ENCODE peak calls at places on chromosomes 3 and 15, in four cellular contexts. Z is Peyer's patch, C is heart left ventricle, I is GM13976. X is an unnamed sample.

GRCh38 chr3:31288641-31289100 is 244.1 kb upstream of the STT3B start:
- DNase-seq in Z (peak), C (peak), I (no peak), X (peak)

GRCh38 chr3:29265673-29266072 is 15.2 kb upstream of the RBMS3 start:
- DNase-seq in Z (no peak), C (no peak), I (no peak), X (no peak)

GRCh38 chr3:57706462-57706861 is 13.6 kb upstream of the DENND6A start:
- DNase-seq in Z (no peak), C (no peak), I (no peak), X (no peak)

GRCh38 chr15:60110909-60111308 is 106.8 kb downstream of the FOXB1 start:
- DNase-seq in Z (no peak), C (no peak), I (no peak), X (no peak)

GRCh38 chr15:62498711-62499110 is 333.6 kb upstream of the C2CD4B start:
- DNase-seq in Z (no peak), C (no peak), I (no peak), X (no peak)

GRCh38 chr15:38127306-38127731 is 125.3 kb upstream of the SPRED1 start:
- DNase-seq in Z (peak), C (no peak), I (no peak), X (no peak)

GRCh38 chr3:11305509-11305908 is 33.3 kb downstream of the ATG7 start:
- DNase-seq in Z (no peak), C (no peak), I (no peak), X (no peak)

GRCh38 chr3:142904639-142905441 is 16.0 kb upstream of the PCOLCE2 start:
- DNase-seq in Z (peak), C (no peak), I (peak), X (peak)

GRCh38 chr15:33149919-33150318 is 44.6 kb downstream of the FMN1 start:
- DNase-seq in Z (no peak), C (no peak), I (no peak), X (no peak)

GRCh38 chr3:106792716-106793115 is 584.5 kb upstream of the CCDC54 start:
- DNase-seq in Z (no peak), C (no peak), I (no peak), X (no peak)

GRCh38 chr3:127690823-127691452 is 18.2 kb downstream of the ABTB1 start:
- DNase-seq in Z (no peak), C (no peak), I (no peak), X (peak)
- TF ChIP-seq CTCF in Z (no peak), C (peak), I (no peak), X (no peak)

DNA sequence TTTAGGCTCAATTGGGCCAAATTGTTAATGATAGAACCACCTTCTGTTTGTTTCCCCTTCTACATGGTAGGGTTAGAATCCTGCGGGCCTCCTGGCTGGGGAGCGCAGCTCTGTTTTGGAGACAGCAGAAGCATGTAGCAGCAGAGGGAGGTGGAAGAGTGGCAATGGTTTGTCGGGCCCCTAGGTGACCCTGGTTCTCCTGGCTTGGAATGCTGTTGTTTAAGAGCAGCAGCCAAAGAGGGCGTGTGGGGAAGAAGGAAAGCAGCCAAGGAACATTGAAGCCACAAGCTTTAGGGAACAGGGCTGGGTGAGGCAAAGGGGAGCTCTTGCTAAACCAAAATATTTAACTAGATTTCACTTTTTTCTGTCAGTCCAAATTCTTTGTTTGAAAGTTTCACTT is 213.7 kb upstream of the NR2E3 start:
- DNase-seq in Z (no peak), C (peak), I (no peak), X (no peak)
- TF ChIP-seq CTCF in Z (no peak), C (no peak), I (no peak), X (no peak)

GRCh38 chr3:104604326-104605010 is 762.2 kb upstream of the ALCAM start:
- DNase-seq in Z (no peak), C (no peak), I (no peak), X (no peak)
- TF ChIP-seq CTCF in Z (no peak), C (no peak), I (no peak), X (no peak)

DNA sequence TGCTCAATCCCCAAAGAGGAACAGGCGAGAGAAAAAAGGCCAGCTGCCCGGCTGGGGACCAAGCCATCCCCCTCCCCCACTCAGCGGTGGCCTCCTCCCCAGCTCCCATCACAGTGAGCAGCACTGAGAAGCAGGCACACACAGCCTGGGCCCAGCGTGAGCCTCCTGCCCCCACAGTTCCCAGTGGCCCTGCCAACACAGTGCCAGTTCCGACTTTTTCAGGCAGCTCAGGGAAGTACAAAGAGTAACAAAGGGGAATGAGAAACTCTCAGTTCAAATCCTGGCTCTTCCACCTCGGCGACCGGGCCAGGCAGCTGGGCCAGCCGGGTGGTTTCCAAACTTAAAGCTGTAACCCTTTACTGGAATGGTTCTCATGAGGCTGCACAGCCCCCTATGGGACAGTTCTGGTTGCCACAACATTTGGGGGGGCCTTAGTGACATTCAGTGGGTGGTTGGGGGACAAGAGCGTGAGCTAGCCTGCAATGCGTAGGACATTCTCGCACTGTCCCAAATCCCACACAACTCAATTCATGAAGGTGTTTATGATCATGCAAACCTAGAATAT is 18.4 kb downstream of the TNK2 start:
- DNase-seq in Z (no peak), C (no peak), I (no peak), X (no peak)
- TF ChIP-seq CTCF in Z (no peak), C (no peak), I (no peak), X (no peak)

DNA sequence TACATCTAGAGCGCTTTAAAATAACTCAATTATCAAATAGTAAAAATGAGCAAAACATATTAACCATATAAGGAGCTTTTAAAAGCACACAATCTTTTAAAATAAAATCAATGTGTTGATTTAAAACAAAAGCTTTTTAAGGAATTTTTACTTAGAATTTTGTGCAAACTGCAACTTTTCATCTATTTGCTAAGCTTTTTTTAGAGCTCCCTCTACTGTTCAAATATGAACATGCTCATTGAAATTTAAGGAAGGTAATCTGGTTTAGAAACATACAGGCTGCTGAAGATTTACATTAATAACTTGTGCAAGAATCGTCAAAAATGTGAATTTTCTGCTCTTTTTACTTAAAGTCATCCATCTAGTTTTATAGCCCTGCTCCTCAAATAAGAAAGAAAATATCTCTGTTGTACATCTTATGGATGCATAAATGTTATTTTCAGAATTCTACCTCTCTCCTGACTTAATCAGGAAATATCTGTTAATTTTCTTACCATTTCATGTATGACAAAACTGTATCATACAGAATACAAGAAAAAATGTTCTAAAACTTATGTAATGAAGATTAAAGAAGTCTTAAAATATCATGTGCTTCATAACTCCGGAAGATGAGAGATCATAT is 469.4 kb upstream of the ROBO2 start:
- DNase-seq in Z (no peak), C (no peak), I (peak), X (no peak)
- TF ChIP-seq CTCF in Z (no peak), C (peak), I (peak), X (peak)

GRCh38 chr3:114454592-114455251 is 160.9 kb downstream of the TIGIT start:
- DNase-seq in Z (no peak), C (peak), I (no peak), X (peak)
- TF ChIP-seq CTCF in Z (peak), C (no peak), I (no peak), X (no peak)

DNA sequence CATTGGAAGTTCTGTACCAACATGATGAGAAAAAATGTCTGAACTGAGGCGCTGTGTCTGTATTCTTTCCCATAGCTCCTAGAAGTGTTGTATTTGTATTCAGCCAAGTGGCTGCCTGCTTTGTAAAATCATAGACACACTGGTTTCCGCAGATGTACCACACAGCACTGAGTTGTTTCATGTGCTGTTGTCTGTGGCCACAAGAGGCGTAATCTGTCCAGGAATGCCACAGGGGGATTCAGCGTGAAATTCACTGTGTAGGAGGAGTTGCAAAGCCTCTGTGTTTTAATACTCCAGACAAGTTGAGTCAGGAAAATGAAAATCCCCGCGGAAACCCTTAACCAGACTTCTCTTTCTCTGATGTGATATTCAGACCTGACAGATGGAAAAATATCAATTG is 462.2 kb downstream of the NSUN3 start:
- DNase-seq in Z (no peak), C (peak), I (no peak), X (no peak)
- TF ChIP-seq CTCF in Z (no peak), C (peak), I (no peak), X (no peak)

GRCh38 chr15:101022876-101023275 is 103.7 kb downstream of the LRRK1 start:
- DNase-seq in Z (no peak), C (peak), I (no peak), X (no peak)

GRCh38 chr15:101024709-101025108 is 105.6 kb downstream of the LRRK1 start:
- DNase-seq in Z (peak), C (peak), I (no peak), X (no peak)

GRCh38 chr15:101024111-101024695 is 105.0 kb downstream of the LRRK1 start:
- DNase-seq in Z (peak), C (peak), I (no peak), X (no peak)

GRCh38 chr15:101022306-101022705 is 103.1 kb downstream of the LRRK1 start:
- DNase-seq in Z (no peak), C (peak), I (no peak), X (no peak)

GRCh38 chr15:101023501-101024110 is 104.4 kb downstream of the LRRK1 start:
- DNase-seq in Z (no peak), C (peak), I (no peak), X (no peak)
- TF ChIP-seq CTCF in Z (no peak), C (no peak), I (no peak), X (no peak)